ENCODE peak calls at places on chromosome 15, in five cellular contexts. K is K562, I is HCT116, N is A549, T is SK-N-SH. E is an unnamed sample.

GRCh38 chr15:99016680-99017321 is 9.2 kb upstream of the PGPEP1L start:
- DNase-seq in I (no peak), K (no peak), N (peak), T (peak), E (peak)

GRCh38 chr15:39685999-39686613 is 96.5 kb downstream of the FSIP1 start:
- DNase-seq in N (peak), T (peak), K (peak), I (peak), E (peak)

GRCh38 chr15:34013746-34014145 is 25.3 kb downstream of the AVEN start:
- DNase-seq in I (no peak), K (no peak), N (no peak), T (no peak), E (no peak)

GRCh38 chr15:100118546-100118945 is 223.2 kb downstream of the ADAMTS17 start:
- DNase-seq in K (no peak), N (no peak), T (no peak), I (no peak), E (no peak)

GRCh38 chr15:60137711-60138396 is 133.7 kb downstream of the FOXB1 start:
- DNase-seq in N (no peak), T (no peak), K (no peak), I (no peak), E (no peak)

GRCh38 chr15:83605595-83605994 is 48.3 kb upstream of the ADAMTSL3 start:
- DNase-seq in I (no peak), N (no peak), K (no peak), T (no peak), E (no peak)

GRCh38 chr15:36361351-36361870 is 218.0 kb upstream of the CDIN1 start:
- DNase-seq in N (no peak), T (no peak), I (no peak), K (no peak), E (no peak)

GRCh38 chr15:47741082-47741481 is 23.8 kb downstream of the SEMA6D start:
- DNase-seq in K (no peak), N (no peak), I (no peak), T (no peak), E (no peak)

GRCh38 chr15:95522533-95522932 is 808.0 kb upstream of the NR2F2 start:
- DNase-seq in N (no peak), K (no peak), I (no peak), T (no peak), E (no peak)

GRCh38 chr15:52382647-52383046 is 87.0 kb upstream of the MYO5C start:
- DNase-seq in K (no peak), N (no peak), T (no peak), I (no peak), E (no peak)

GRCh38 chr15:73607405-73607804 is 25.8 kb downstream of the NPTN start:
- DNase-seq in K (no peak), N (no peak), I (no peak), T (no peak), E (no peak)

GRCh38 chr15:72168833-72169232 is 28.8 kb downstream of the GRAMD2A start:
- DNase-seq in I (no peak), N (no peak), T (no peak), K (peak), E (no peak)

GRCh38 chr15:50055333-50056278 is 63.4 kb downstream of the ATP8B4 start:
- DNase-seq in T (no peak), I (no peak), N (no peak), K (no peak), E (no peak)

GRCh38 chr15:68298882-68299381 is 21.4 kb downstream of the FEM1B start:
- DNase-seq in T (no peak), K (no peak), I (no peak), N (no peak), E (no peak)

GRCh38 chr15:48411971-48412591 is 80.9 kb downstream of the DUT start:
- DNase-seq in I (no peak), N (no peak), K (no peak), T (no peak), E (no peak)

GRCh38 chr15:75348034-75348562 is 1.3 kb downstream of the NEIL1 start:
- DNase-seq in K (peak), I (no peak), T (peak), N (no peak), E (no peak)

GRCh38 chr15:101089579-101090459 is 162.0 kb downstream of the CHSY1 start:
- DNase-seq in K (no peak), I (no peak), N (no peak), T (no peak), E (no peak)

GRCh38 chr15:54850101-54850500 is 346.6 kb downstream of the RSL24D1 start:
- DNase-seq in N (no peak), I (no peak), T (no peak), K (no peak), E (no peak)

GRCh38 chr15:52040167-52040900 is 21.3 kb downstream of the MAPK6 start:
- DNase-seq in T (no peak), K (no peak), N (no peak), I (no peak), E (no peak)

GRCh38 chr15:66131831-66132230 is 121.7 kb downstream of the MEGF11 start:
- DNase-seq in I (no peak), N (no peak), K (no peak), T (no peak), E (no peak)

GRCh38 chr15:66135664-66136063 is 117.9 kb downstream of the MEGF11 start:
- DNase-seq in N (no peak), T (no peak), K (no peak), I (no peak), E (no peak)

GRCh38 chr15:66132251-66132816 is 121.2 kb downstream of the MEGF11 start:
- DNase-seq in I (no peak), T (no peak), K (no peak), N (no peak), E (no peak)

GRCh38 chr15:66133247-66133646 is 120.3 kb downstream of the MEGF11 start:
- DNase-seq in N (no peak), T (no peak), K (no peak), I (no peak), E (no peak)

GRCh38 chr15:66134284-66134683 is 119.3 kb downstream of the MEGF11 start:
- DNase-seq in I (no peak), N (no peak), K (no peak), T (no peak), E (no peak)
- H3K27ac ChIP-seq in I (no peak), N (no peak), K (no peak), T (no peak), E (no peak)

DNA sequence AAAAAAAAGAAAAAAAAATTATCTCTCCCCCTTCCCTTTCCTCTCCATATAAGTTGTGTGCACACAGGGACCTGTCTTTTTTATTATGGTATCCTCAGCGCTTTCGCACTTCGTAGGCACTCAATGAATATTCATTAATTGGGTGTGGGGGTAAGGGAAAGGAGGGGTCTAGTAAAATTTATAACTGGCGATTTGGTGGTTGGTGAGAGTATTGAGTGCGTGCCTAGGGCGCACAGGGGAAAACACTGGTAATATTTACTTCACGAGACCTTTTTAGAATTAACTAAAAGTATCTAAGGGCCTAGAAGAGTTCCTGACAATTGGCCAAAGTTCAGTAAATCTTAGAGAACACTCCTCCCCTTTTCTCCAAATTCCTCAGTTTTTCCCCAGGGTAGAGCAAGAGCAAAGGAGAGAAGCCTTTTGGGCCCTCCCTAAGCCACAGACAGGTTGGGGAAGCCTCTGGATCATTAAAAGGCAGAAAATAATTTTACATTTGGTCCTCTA is 25.7 kb downstream of the TYRO3 start:
- DNase-seq in N (no peak), T (no peak), I (no peak), K (no peak), E (peak)
- H3K4me3 ChIP-seq in N (no peak), T (no peak), I (no peak), K (no peak), E (peak)

GRCh38 chr15:38532728-38533127 is 31.9 kb downstream of the RASGRP1 start:
- DNase-seq in T (no peak), K (no peak), I (no peak), N (no peak), E (no peak)

GRCh38 chr15:38531509-38531908 is 33.1 kb downstream of the RASGRP1 start:
- DNase-seq in N (no peak), K (no peak), T (no peak), I (no peak), E (no peak)

GRCh38 chr15:38528279-38528678 is 36.3 kb downstream of the RASGRP1 start:
- DNase-seq in I (no peak), N (no peak), T (no peak), K (no peak), E (no peak)

GRCh38 chr15:38533416-38533915 is 31.1 kb downstream of the RASGRP1 start:
- DNase-seq in T (no peak), I (no peak), N (no peak), K (no peak), E (no peak)

DNA sequence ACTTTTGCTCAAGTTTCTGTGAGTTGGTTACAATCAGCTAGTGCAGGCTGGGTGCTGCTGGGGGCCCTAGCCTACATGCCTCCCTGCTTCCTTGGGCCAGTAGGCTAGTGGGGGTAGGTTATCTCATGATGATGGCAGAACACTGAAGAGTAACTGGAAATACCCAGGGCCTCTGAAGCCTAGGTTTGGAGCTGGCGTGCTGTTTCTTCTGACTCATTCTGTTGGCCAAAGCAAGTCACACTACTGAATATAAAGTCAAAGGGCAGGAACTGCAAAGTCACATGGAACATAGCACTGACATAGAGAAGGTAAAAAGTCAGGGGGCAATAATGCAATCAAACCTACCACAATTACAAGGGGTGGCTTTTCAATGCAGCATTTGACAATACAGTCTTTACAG is 34.5 kb downstream of the RASGRP1 start:
- DNase-seq in T (no peak), K (no peak), I (no peak), N (no peak), E (no peak)
- TF ChIP-seq REST in T (no peak), K (no peak), I (no peak), N (no peak), E (no peak)

DNA sequence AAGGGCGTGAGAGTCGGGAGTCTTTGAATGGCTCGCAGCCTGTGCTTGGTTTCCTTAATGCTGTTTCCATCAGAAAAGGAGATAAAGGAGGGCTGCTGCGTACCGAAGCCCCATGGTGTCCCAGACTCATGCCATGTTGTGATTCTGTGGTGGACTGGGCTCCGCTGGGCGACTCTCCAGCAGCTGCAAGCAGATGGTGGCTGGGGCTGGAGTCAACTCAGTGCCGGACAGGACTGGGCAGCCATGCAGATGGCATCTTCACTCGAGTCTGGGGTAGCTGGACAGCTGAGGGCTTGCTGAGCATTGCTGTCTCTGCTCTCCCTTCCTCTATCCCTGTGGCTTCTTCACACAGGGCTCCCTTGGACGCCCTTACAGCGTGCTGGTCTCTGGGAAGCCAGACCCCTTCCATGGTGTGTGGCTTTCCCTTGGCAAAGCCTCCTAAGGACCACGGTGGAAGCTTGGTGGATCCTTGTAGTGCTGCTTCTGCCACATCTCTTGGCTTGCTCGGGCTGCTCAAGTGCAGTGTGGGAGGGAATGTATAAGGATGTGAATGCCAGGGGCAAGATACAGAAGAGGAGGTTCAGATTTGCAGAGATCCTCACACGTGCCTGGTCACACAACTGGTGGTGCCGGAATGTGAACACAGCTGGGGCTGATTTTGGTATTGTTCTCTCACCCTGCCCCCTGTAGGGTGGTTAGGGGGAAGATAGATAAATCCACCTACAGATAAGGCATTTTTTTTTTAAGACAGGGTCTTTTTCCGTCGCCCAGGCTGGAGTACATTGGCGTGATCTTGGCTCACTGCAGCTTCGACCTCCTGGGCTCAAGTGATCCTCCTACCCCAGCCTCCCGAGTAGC is 9.0 kb downstream of the NIPA1 start:
- DNase-seq in T (no peak), I (no peak), N (no peak), K (no peak), E (no peak)
- H3K27ac ChIP-seq in T (no peak), I (no peak), N (no peak), K (no peak), E (peak)

GRCh38 chr15:77019476-77020331 is 24.8 kb downstream of the PSTPIP1 start:
- DNase-seq in N (no peak), I (no peak), T (no peak), K (no peak), E (no peak)

GRCh38 chr15:77017091-77017660 is 22.2 kb downstream of the PSTPIP1 start:
- DNase-seq in N (no peak), I (no peak), K (no peak), T (no peak), E (no peak)

GRCh38 chr15:77018796-77019475 is 24.0 kb downstream of the PSTPIP1 start:
- DNase-seq in N (no peak), I (no peak), T (no peak), K (no peak), E (no peak)

GRCh38 chr15:77016321-77016695 is 21.4 kb downstream of the PSTPIP1 start:
- DNase-seq in I (no peak), T (no peak), K (no peak), N (no peak), E (no peak)

DNA sequence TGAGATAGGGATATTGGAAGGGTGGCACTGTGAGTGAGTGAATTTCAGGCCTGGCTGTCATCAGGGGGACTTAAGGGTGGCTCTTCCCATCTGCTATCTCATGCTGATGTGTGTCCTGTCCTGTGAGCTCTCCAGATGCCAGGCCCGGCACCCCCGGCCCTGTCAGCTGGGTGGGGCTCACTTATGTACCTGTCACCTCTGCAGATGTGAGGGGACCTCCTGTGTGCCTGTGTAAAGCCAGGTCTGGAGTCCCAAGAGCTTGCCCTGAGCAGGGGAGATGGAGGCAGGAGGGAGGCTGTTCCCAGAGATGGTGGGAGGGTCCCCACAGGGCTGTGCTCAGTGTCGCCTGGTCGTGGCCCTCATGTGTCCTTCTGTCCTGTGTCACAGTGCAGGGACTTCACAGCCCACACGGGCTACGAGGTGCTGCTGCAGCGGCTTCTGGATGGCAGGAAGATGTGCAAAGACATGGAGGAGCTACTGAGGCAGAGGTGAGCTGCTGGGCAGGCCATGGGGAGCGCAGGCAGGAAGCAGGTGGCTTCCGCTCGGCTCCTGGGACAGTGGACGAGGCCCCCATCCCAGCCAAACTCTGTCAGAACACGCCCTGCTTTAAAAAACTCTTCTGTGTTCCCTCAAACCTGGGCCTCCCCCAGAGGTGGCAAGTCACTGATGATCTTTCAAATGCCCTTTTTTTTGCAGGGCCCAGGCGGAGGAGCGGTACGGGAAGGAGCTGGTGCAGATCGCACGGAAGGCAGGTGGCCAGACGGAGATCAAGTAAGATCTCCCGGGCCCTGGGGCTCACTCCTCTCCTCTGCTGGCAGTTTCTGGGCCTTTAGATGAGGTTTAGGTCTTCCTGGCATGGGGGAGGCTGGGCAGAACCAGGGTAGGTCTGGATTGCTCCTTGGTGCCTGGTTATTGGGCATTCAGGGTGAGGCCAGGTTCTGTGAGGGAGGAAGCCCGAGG is 23.1 kb downstream of the PSTPIP1 start:
- DNase-seq in I (no peak), K (no peak), T (no peak), N (no peak), E (no peak)
- H3K4me3 ChIP-seq in I (no peak), K (no peak), T (no peak), N (no peak), E (no peak)

E was measured in GM23338.